ENCODE peak calls at places on chromosome 17, in ten cellular contexts. F, V, S, L, O, C, I, N, H and X are unnamed samples.
A peak's percentile ranks its signal among the peaks of the same experiment; 100 is the strongest.

GRCh38 chr17:76039121-76039520 is 12.0 kb upstream of the EVPL start:
- DNase-seq in F (no peak), V (no peak), S (no peak), L (no peak), O (no peak), C (no peak), I (no peak), N (no peak), H (no peak), X (no peak)

GRCh38 chr17:8542599-8542998 is 87.9 kb downstream of the MYH10 start:
- DNase-seq in F (no peak), V (no peak), S (no peak), L (no peak), O (no peak), C (no peak), I (no peak), N (no peak), H (no peak), X (no peak)

GRCh38 chr17:17028059-17028877 is 14.0 kb upstream of the MPRIP start:
- DNase-seq in F (no peak), V (no peak), S (peak; percentile 96), L (no peak), O (peak; percentile 100), C (no peak), I (peak; percentile 46), N (no peak), H (no peak), X (no peak)

GRCh38 chr17:72004476-72005331 is 116.1 kb upstream of the SOX9 start:
- DNase-seq in F (no peak), V (no peak), S (no peak), L (no peak), O (peak; percentile 14), C (no peak), I (no peak), N (no peak), H (no peak), X (peak; percentile 27)

GRCh38 chr17:53765609-53766008 is 57.1 kb upstream of the KIF2B start:
- DNase-seq in F (no peak), V (no peak), S (no peak), L (no peak), O (no peak), C (no peak), I (no peak), N (no peak), H (no peak), X (no peak)

GRCh38 chr17:27598337-27599050 is 32.5 kb upstream of the LGALS9 start:
- DNase-seq in F (no peak), V (no peak), S (no peak), L (no peak), O (no peak), C (no peak), I (no peak), N (no peak), H (no peak), X (no peak)

GRCh38 chr17:48779421-48779820 is 37.6 kb downstream of the TTLL6 start:
- DNase-seq in F (no peak), V (no peak), S (no peak), L (no peak), O (no peak), C (no peak), I (no peak), N (no peak), H (no peak), X (no peak)

GRCh38 chr17:45225964-45226530 is 4.4 kb downstream of the FMNL1 start:
- DNase-seq in F (no peak), V (peak; percentile 97), S (peak; percentile 53), L (peak; percentile 96), O (peak; percentile 88), C (peak; percentile 98), I (no peak), N (peak; percentile 99), H (no peak), X (peak; percentile 90)

GRCh38 chr17:13417551-13417950 is 184.2 kb downstream of the HS3ST3A1 start:
- DNase-seq in F (no peak), V (no peak), S (no peak), L (no peak), O (no peak), C (no peak), I (no peak), N (no peak), H (no peak), X (no peak)

GRCh38 chr17:76373481-76373825 is 11.0 kb upstream of the SPHK1 start:
- DNase-seq in F (no peak), V (no peak), S (no peak), L (no peak), O (no peak), C (no peak), I (no peak), N (no peak), H (no peak), X (no peak)

GRCh38 chr17:8189041-8189710 is 804 bp downstream of the BORCS6 start:
- DNase-seq in F (no peak), V (no peak), S (peak; percentile 76), L (peak; percentile 34), O (no peak), C (peak; percentile 52), I (no peak), N (peak; percentile 27), H (no peak), X (no peak)